ENCODE peak calls at places on chromosomes 6 and 20, in nine cellular contexts. M is AG09309, A is testis, I is left lung, T is gastrocnemius medialis, C is GM12865, P is heart left ventricle, N is sigmoid colon, X is GM23338. Y is an unnamed sample.

GRCh38 chr6:138253731-138254130 is 35.4 kb upstream of the PBOV1 start:
- DNase-seq in M (no peak), A (no peak), I (no peak), T (no peak), C (no peak), P (no peak), N (no peak), X (no peak), Y (no peak)

GRCh38 chr6:100116409-100117194 is 122.6 kb upstream of the MCHR2 start:
- DNase-seq in M (peak), A (peak), I (no peak), T (no peak), C (peak), P (no peak), N (no peak), X (peak), Y (peak)

GRCh38 chr6:67952121-67952520 is 683.0 kb upstream of the ADGRB3 start:
- DNase-seq in M (no peak), A (no peak), I (no peak), T (no peak), C (no peak), P (no peak), N (no peak), X (no peak), Y (no peak)

GRCh38 chr6:106112446-106112845 is 26.3 kb downstream of the PRDM1 start:
- DNase-seq in M (no peak), A (no peak), I (no peak), T (no peak), C (no peak), P (no peak), N (no peak), X (no peak), Y (no peak)

GRCh38 chr6:126072172-126072571 is 85.8 kb downstream of the TRMT11 start:
- DNase-seq in M (no peak), A (no peak), I (no peak), T (no peak), C (no peak), P (no peak), N (no peak), X (no peak), Y (no peak)

GRCh38 chr6:32933661-32934085 is 7.2 kb downstream of the HLA-DMB start:
- DNase-seq in M (peak), A (peak), I (peak), T (peak), C (peak), P (peak), N (peak), X (peak), Y (peak)

GRCh38 chr6:151092561-151092960 is 147.2 kb upstream of the AKAP12 start:
- DNase-seq in M (no peak), A (no peak), I (no peak), T (no peak), C (no peak), P (no peak), N (no peak), X (no peak), Y (no peak)

GRCh38 chr20:18005170-18005989 is 36.6 kb downstream of the MGME1 start:
- DNase-seq in M (no peak), A (no peak), I (no peak), T (no peak), C (peak), P (no peak), N (no peak), X (no peak), Y (peak)

GRCh38 chr6:33116881-33117711 is 41.3 kb downstream of the HLA-DPB1 start:
- DNase-seq in M (no peak), A (no peak), I (no peak), T (no peak), C (no peak), P (no peak), N (no peak), X (peak), Y (no peak)

GRCh38 chr6:77470983-77471382 is 7.7 kb upstream of the HTR1B start:
- DNase-seq in M (no peak), A (no peak), I (no peak), T (no peak), C (no peak), P (no peak), N (no peak), X (no peak), Y (no peak)

GRCh38 chr6:143097224-143097795 is 36.6 kb downstream of the AIG1 start:
- DNase-seq in M (no peak), A (no peak), I (no peak), T (no peak), C (no peak), P (no peak), N (no peak), X (no peak), Y (no peak)

GRCh38 chr6:29909995-29910394 is 32.3 kb upstream of the HLA-A start:
- DNase-seq in M (no peak), A (no peak), I (no peak), T (no peak), C (no peak), P (no peak), N (no peak), X (no peak), Y (no peak)

GRCh38 chr6:110140650-110141049 is 38.8 kb downstream of the WASF1 start:
- DNase-seq in M (peak), A (no peak), I (no peak), T (no peak), C (no peak), P (no peak), N (no peak), X (no peak), Y (no peak)

GRCh38 chr6:133505680-133506079 is 264.5 kb downstream of the EYA4 start:
- DNase-seq in M (no peak), A (no peak), I (no peak), T (no peak), C (no peak), P (no peak), N (no peak), X (no peak), Y (no peak)

GRCh38 chr6:160742090-160742489 is 40.0 kb downstream of the PLG start:
- DNase-seq in M (no peak), A (no peak), I (no peak), T (no peak), C (peak), P (no peak), N (no peak), X (no peak), Y (no peak)

GRCh38 chr20:22581437-22582385 is 2.7 kb downstream of the FOXA2 start:
- DNase-seq in M (no peak), A (no peak), I (no peak), T (no peak), C (no peak), P (no peak), N (no peak), X (peak), Y (no peak)

GRCh38 chr6:108798672-108799355 is 49.4 kb upstream of the ARMC2 start:
- DNase-seq in M (no peak), A (peak), I (no peak), T (no peak), C (no peak), P (no peak), N (no peak), X (peak), Y (no peak)

GRCh38 chr6:158066161-158066781 is 84.6 kb downstream of the SYNJ2 start:
- DNase-seq in M (no peak), A (no peak), I (no peak), T (no peak), C (no peak), P (no peak), N (peak), X (no peak), Y (no peak)

GRCh38 chr20:33830371-33830770 is 19.2 kb downstream of the CHMP4B start:
- DNase-seq in M (no peak), A (no peak), I (no peak), T (no peak), C (no peak), P (no peak), N (no peak), X (no peak), Y (no peak)

GRCh38 chr20:33030076-33030475 is 1.4 kb upstream of the BPIFB6 start:
- DNase-seq in M (no peak), A (no peak), I (no peak), T (no peak), C (no peak), P (no peak), N (no peak), X (no peak), Y (no peak)

GRCh38 chr6:15324427-15324985 is 78.6 kb downstream of the JARID2 start:
- DNase-seq in M (no peak), A (no peak), I (no peak), T (no peak), C (no peak), P (no peak), N (no peak), X (no peak), Y (no peak)

GRCh38 chr6:168035098-168035660 is 37.7 kb downstream of the KIF25 start:
- DNase-seq in M (no peak), A (peak), I (no peak), T (no peak), C (no peak), P (peak), N (peak), X (peak), Y (no peak)
- H3K4me3 ChIP-seq in M (peak), A (peak), I (peak), T (peak), C (no peak), P (peak), N (peak), X (peak), Y (peak)

GRCh38 chr20:54624701-54625472 is 149.5 kb downstream of the DOK5 start:
- DNase-seq in M (no peak), A (peak), I (no peak), T (no peak), C (no peak), P (peak), N (no peak), X (no peak), Y (no peak)
- H3K4me3 ChIP-seq in M (no peak), A (no peak), I (no peak), T (no peak), C (no peak), P (no peak), N (no peak), X (no peak), Y (peak)

GRCh38 chr20:35506872-35507638 is 22.4 kb downstream of the C20orf173 start:
- DNase-seq in M (no peak), A (no peak), I (no peak), T (no peak), C (peak), P (no peak), N (no peak), X (no peak), Y (no peak)

GRCh38 chr20:35508493-35509218 is 20.8 kb downstream of the C20orf173 start:
- DNase-seq in M (no peak), A (no peak), I (no peak), T (no peak), C (no peak), P (no peak), N (no peak), X (no peak), Y (no peak)

GRCh38 chr20:35503841-35504460 is 25.5 kb downstream of the C20orf173 start:
- DNase-seq in M (no peak), A (peak), I (no peak), T (no peak), C (no peak), P (peak), N (peak), X (no peak), Y (peak)

GRCh38 chr20:35504751-35505150 is 24.7 kb downstream of the C20orf173 start:
- DNase-seq in M (no peak), A (no peak), I (no peak), T (no peak), C (no peak), P (no peak), N (no peak), X (no peak), Y (no peak)

GRCh38 chr20:35506179-35506578 is 23.3 kb downstream of the C20orf173 start:
- DNase-seq in M (no peak), A (no peak), I (no peak), T (no peak), C (peak), P (no peak), N (no peak), X (no peak), Y (no peak)
- H3K4me3 ChIP-seq in M (no peak), A (no peak), I (no peak), T (no peak), C (no peak), P (no peak), N (no peak), X (no peak), Y (no peak)

GRCh38 chr20:46139243-46139889 is 21.3 kb downstream of the CD40 start:
- DNase-seq in M (no peak), A (peak), I (no peak), T (no peak), C (no peak), P (no peak), N (no peak), X (no peak), Y (no peak)

GRCh38 chr20:46144626-46145025 is 26.5 kb downstream of the CD40 start:
- DNase-seq in M (no peak), A (no peak), I (no peak), T (no peak), C (no peak), P (no peak), N (no peak), X (no peak), Y (peak)

GRCh38 chr20:46145646-46146045 is 27.5 kb downstream of the CD40 start:
- DNase-seq in M (no peak), A (no peak), I (no peak), T (no peak), C (no peak), P (no peak), N (no peak), X (peak), Y (no peak)

GRCh38 chr20:46139908-46140482 is 21.9 kb downstream of the CD40 start:
- DNase-seq in M (no peak), A (no peak), I (no peak), T (no peak), C (no peak), P (no peak), N (no peak), X (peak), Y (no peak)

GRCh38 chr20:46142124-46142523 is 24.0 kb downstream of the CD40 start:
- DNase-seq in M (no peak), A (no peak), I (no peak), T (no peak), C (no peak), P (no peak), N (no peak), X (no peak), Y (no peak)
- H3K4me3 ChIP-seq in M (no peak), A (no peak), I (no peak), T (no peak), C (no peak), P (no peak), N (no peak), X (no peak), Y (no peak)

GRCh38 chr20:54234991-54235390 is 27.1 kb downstream of the PFDN4 start:
- DNase-seq in M (no peak), A (no peak), I (no peak), T (no peak), C (no peak), P (no peak), N (no peak), X (no peak), Y (no peak)

DNA sequence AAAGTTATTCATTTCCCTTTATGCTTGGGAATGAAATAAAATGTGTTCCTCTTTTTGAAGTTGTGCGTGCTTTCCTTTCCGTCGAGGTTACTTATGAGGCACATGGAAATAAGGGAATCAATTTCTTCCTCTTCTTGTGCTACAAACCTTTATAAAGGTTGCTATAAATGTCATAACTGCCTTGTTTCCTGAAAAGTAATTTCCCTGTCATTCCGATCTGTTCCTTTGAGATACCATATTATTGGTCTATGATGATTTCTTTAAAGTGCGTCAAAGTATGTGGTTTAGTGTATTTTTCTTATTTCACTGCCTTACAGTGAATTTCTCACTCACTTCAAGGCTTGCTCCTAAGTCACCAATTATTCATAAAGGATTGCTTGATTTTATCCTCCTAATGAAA is 29.7 kb downstream of the PFDN4 start:
- DNase-seq in M (no peak), A (no peak), I (no peak), T (no peak), C (no peak), P (no peak), N (no peak), X (no peak), Y (no peak)
- H3K4me3 ChIP-seq in M (no peak), A (no peak), I (no peak), T (no peak), C (no peak), P (no peak), N (no peak), X (no peak), Y (no peak)

GRCh38 chr6:147973806-147974205 is 368.8 kb upstream of the SASH1 start:
- DNase-seq in M (no peak), A (no peak), I (no peak), T (no peak), C (no peak), P (no peak), N (no peak), X (no peak), Y (no peak)
- H3K4me3 ChIP-seq in M (no peak), A (no peak), I (no peak), T (no peak), C (no peak), P (no peak), N (no peak), X (no peak), Y (no peak)

GRCh38 chr20:21099653-21100589 is 6.2 kb downstream of the LINC00237 start:
- DNase-seq in M (no peak), A (peak), I (peak), T (no peak), C (peak), P (no peak), N (no peak), X (peak), Y (peak)

GRCh38 chr20:21102252-21102609 is 3.9 kb downstream of the LINC00237 start:
- DNase-seq in M (no peak), A (peak), I (no peak), T (no peak), C (peak), P (no peak), N (no peak), X (peak), Y (no peak)

GRCh38 chr20:21102691-21103311 is 3.4 kb downstream of the LINC00237 start:
- DNase-seq in M (no peak), A (peak), I (peak), T (no peak), C (peak), P (peak), N (peak), X (peak), Y (peak)

GRCh38 chr20:21100590-21101452 is 5.3 kb downstream of the LINC00237 start:
- DNase-seq in M (no peak), A (no peak), I (no peak), T (no peak), C (peak), P (no peak), N (no peak), X (peak), Y (no peak)

DNA sequence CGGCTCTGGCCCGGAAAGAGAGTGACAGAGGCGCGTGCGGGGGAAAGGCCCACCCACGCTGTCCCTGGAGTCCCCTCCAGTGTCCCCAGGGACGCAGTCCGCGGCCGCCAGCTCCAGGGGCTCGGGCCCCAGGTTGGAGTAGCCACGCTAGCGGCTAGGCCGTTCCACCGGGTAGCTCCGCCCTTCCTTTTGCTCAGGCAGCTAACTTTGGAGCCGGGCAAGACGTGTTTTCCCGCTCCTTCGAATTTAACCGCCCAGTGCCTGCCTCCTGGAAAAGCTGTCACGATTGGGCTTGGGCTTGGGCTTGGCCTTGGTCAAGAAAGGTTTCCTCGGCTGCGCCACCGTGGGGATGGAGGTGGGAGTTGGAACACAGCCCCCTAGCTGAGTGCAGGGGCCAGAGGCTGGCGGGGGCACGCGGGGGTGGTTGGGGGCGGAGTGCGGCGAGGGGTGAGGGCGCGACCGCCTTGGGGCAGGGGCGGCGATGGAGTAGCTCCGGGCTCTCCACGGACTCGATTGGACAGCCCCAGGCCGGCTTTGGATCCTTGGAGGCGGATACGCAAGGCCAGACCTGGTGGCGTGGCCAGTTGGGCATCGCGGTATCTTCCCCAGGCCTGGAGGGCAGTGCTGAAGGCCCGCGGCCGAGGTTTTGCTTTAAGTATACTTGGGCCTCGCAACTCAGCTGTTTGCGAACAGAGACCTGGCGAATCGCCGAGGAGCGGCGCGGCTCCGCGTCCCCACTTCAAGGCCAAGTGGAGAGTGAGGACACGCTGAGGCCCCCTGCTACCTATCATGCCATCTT is 4.5 kb downstream of the LINC00237 start:
- DNase-seq in M (no peak), A (peak), I (no peak), T (no peak), C (peak), P (no peak), N (no peak), X (peak), Y (no peak)
- H3K4me3 ChIP-seq in M (no peak), A (peak), I (peak), T (peak), C (peak), P (peak), N (peak), X (peak), Y (peak)

DNA sequence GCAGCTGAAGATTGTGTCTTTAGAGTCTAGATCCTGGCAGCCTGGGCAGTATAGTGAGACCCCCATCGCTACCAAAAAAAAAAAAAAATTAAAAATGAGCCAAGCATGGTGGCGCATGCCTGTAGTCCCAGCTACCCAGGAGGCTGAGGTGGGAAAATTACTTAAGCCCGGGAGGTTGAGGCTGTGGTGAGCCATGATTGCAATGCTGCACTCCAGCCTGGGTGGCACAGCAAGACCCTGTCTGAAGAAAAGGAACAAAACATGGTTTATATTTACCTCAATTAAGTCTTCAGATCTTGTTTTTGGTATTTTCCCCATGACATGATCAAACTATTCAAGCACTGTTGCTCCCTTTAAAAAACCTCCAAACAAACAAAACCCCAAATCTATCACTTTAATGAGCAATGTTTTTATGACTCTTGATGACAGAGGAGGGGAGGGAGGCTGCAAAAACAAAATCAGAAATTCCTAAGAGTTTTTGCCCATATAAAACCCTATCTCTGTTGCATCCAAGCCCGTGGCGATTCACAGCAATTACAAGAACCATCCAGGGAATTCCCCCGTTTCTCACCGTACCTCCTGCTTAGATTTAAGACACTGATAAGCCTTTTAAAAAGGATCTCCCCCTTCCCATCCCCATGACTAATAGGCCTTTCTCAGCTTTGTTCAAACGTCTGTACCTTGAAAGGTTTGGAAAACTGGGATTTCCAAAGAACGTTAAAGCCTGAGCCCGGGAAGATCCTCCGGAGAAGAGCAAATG is 259.9 kb downstream of the BMP7 start:
- DNase-seq in M (no peak), A (no peak), I (no peak), T (no peak), C (no peak), P (no peak), N (no peak), X (no peak), Y (no peak)
- H3K4me3 ChIP-seq in M (no peak), A (no peak), I (no peak), T (no peak), C (no peak), P (no peak), N (no peak), X (no peak), Y (no peak)

Y was measured in dorsolateral prefrontal cortex.